ENCODE peak calls at places on chromosomes 11 and 22, in six cellular contexts. N, O, X, D, J and Q are unnamed samples.

GRCh38 chr11:120215634-120216033 is 4.8 kb downstream of the OAF start:
- DNase-seq in N (no peak), O (peak), X (peak), D (no peak), J (peak), Q (peak)

GRCh38 chr22:26502688-26503561 is 9.3 kb downstream of the TFIP11 start:
- DNase-seq in N (peak), O (no peak), X (no peak), D (no peak), J (peak), Q (peak)

GRCh38 chr11:100594320-100594719 is 92.8 kb upstream of the ARHGAP42 start:
- DNase-seq in N (no peak), O (no peak), X (no peak), D (no peak), J (no peak), Q (no peak)

GRCh38 chr11:132058211-132058772 is 687.9 kb downstream of the NTM start:
- DNase-seq in N (no peak), O (no peak), X (peak), D (no peak), J (no peak), Q (peak)

GRCh38 chr11:56950510-56950909 is 38.2 kb upstream of the OR5AK2 start:
- DNase-seq in N (no peak), O (no peak), X (no peak), D (no peak), J (no peak), Q (no peak)

GRCh38 chr11:64019106-64020031 is 16.4 kb upstream of the FLRT1 start:
- DNase-seq in N (no peak), O (no peak), X (no peak), D (no peak), J (peak), Q (no peak)

GRCh38 chr11:119755351-119756071 is 26.5 kb upstream of the NECTIN1 start:
- DNase-seq in N (no peak), O (no peak), X (no peak), D (no peak), J (no peak), Q (no peak)

GRCh38 chr11:67437082-67437821 is at the start of gene PTPRCAP:
- DNase-seq in N (no peak), O (peak), X (no peak), D (no peak), J (no peak), Q (no peak)

GRCh38 chr11:11178671-11179070 is 174.4 kb downstream of the CSNK2A3 start:
- DNase-seq in N (no peak), O (no peak), X (no peak), D (no peak), J (no peak), Q (no peak)

GRCh38 chr11:104385884-104386283 is 221.9 kb upstream of the PDGFD start:
- DNase-seq in N (no peak), O (no peak), X (no peak), D (no peak), J (no peak), Q (no peak)

GRCh38 chr11:20364412-20364792 is 888 bp downstream of the HTATIP2 start:
- DNase-seq in N (no peak), O (no peak), X (no peak), D (no peak), J (no peak), Q (no peak)

DNA sequence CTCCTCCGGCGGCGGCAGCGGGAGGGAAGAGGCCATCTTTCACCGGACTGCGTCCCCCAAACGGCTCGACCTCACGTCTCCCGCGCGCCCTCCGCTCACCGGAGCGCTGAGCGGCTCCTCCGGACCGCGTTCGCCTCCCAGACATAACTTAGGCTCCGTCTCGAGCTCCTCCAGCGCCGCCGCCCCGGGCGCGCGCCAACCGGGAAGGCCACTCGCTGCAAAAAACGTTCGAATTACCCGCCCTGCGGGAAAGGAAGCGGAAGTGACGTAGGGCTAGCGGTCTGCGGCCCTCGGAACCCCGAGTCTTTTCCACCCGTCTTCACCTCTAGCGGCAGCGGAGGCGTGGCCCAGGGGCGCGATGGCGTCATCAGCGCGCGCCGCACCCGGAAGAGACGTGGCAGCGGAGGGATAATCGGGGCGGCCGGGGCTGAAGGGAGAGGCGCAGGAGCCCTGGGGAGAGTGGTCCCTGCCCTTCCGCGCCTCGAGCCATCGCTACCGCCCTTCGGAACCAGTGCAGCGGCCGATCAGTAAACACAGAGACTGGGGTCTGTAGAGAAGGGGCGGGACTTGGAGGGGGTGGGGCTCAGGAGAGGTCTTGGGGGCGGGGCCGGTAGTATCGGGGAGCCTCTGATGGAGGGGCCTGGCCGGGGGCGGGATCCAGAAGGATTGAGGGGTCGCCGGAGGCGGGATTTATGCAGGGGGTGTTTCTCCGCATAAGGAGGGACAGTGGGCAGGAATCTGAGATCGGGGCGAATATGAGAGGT is at the start of the genes CDCA5 and ZFPL1:
- DNase-seq in N (peak), O (peak), X (peak), D (peak), J (peak), Q (peak)
- TF ChIP-seq CTCF in N (no peak), O (peak), X (no peak), D (no peak), J (no peak), Q (no peak)

GRCh38 chr11:45264839-45265515 is 21.2 kb downstream of the SYT13 start:
- DNase-seq in N (no peak), O (no peak), X (no peak), D (no peak), J (no peak), Q (peak)
- H3K4me3 ChIP-seq in N (no peak), O (no peak), X (no peak), D (no peak), J (no peak), Q (no peak)

DNA sequence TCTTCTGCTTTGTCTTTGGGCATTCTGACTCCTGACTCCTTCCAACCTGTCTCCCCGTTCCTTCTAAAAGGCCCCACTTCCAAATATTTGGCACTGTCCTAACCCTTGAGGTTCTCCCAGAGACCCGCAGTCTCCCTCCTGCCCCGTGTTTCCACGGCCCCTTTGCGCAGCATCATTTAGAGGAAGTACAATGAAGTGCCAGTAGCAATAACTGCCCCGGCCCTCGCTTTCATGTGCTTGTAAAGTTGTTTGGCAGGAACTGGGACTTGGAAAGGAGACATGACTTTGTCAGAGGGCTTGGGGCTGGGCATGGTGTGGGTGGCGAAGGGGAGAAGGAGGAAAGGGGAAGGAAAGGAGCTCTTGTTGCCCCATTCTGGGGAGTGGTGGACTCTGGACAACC is 2.6 kb downstream of the CD44 start:
- DNase-seq in N (no peak), O (no peak), X (peak), D (peak), J (peak), Q (no peak)
- TF ChIP-seq CTCF in N (no peak), O (no peak), X (no peak), D (no peak), J (no peak), Q (no peak)

GRCh38 chr22:34841321-34841901 is 224.5 kb upstream of the ISX start:
- DNase-seq in N (no peak), O (no peak), X (no peak), D (no peak), J (no peak), Q (no peak)
- H3K4me3 ChIP-seq in N (no peak), O (no peak), X (no peak), D (no peak), J (no peak), Q (no peak)

GRCh38 chr11:127890026-127890611 is 697.2 kb downstream of the ETS1 start:
- DNase-seq in N (no peak), O (no peak), X (no peak), D (no peak), J (no peak), Q (peak)
- TF ChIP-seq CTCF in N (no peak), O (no peak), X (no peak), D (no peak), J (no peak), Q (no peak)

DNA sequence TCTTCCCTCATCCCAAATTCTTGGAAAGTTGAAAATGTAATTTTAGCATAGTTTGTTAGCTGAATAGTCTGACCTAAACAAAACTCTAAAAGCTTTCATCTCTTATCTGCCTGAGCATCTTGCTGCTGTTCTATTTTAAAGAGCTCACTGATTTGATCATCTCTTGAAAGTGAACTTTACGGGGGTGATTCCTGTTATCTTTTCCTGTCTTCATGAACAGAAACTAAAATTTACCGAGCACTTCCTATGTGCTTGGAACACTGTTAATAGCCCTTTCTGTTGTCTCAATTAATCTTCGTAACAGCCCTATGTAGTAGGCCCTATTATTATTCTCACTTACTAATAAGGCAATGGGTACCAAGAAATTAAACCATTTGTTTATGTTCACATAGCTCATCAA is 12.3 kb downstream of the AMOTL1 start:
- DNase-seq in N (peak), O (no peak), X (no peak), D (no peak), J (no peak), Q (no peak)
- H3K4me3 ChIP-seq in N (peak), O (no peak), X (no peak), D (no peak), J (peak), Q (no peak)

DNA sequence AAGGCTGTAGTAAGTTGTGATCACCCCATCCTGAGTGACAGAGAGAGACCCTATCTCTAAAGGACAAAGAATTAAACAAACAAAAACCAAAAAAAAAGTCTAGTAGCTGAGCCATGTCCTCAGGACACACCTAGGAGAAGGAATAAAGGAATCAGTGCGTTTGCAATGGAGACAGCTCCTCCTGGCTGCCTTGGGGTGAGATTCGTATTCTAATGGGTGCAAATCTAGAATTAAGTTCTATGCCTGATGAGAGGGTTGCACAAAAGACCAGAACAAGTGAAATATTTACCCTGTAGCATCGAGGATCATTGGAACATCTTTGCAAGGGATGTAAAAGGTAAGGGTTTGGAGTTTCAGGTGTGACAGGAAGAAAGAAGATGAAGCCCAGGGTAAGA is 70.3 kb upstream of the BMAL1 start:
- DNase-seq in N (no peak), O (no peak), X (no peak), D (no peak), J (no peak), Q (no peak)
- TF ChIP-seq CTCF in N (no peak), O (peak), X (no peak), D (no peak), J (no peak), Q (peak)